ENCODE peak calls at places on chromosomes 3 and 15, in eight cellular contexts. One of them, this sample, is unnamed.

GRCh38 chr15:68792901-68793766 is 27.6 kb downstream of the ANP32A start:
- DNase-seq in lung: peak; percentile 78
- DNase-seq in bronchial epithelial cell: peak; percentile 59
- DNase-seq in suprapubic skin: peak; percentile 84
- DNase-seq in GM10248: no peak
- DNase-seq in foreskin keratinocyte: no peak
- DNase-seq in HCT116: no peak
- DNase-seq in IMR-90: no peak
- DNase-seq in this sample: no peak

GRCh38 chr3:68007621-68008226 is 353.3 kb upstream of the SUCLG2 start:
- DNase-seq in lung: no peak
- DNase-seq in bronchial epithelial cell: no peak
- DNase-seq in suprapubic skin: no peak
- DNase-seq in GM10248: no peak
- DNase-seq in foreskin keratinocyte: no peak
- DNase-seq in HCT116: no peak
- DNase-seq in IMR-90: no peak
- DNase-seq in this sample: no peak

GRCh38 chr3:11118181-11118682 is 36.1 kb upstream of the HRH1 start:
- DNase-seq in lung: no peak
- DNase-seq in bronchial epithelial cell: peak; percentile 50
- DNase-seq in suprapubic skin: no peak
- DNase-seq in GM10248: no peak
- DNase-seq in foreskin keratinocyte: no peak
- DNase-seq in HCT116: no peak
- DNase-seq in IMR-90: peak; percentile 70
- DNase-seq in this sample: no peak

GRCh38 chr3:111547645-111548044 is 5.6 kb downstream of the CD96 start:
- DNase-seq in lung: no peak
- DNase-seq in bronchial epithelial cell: no peak
- DNase-seq in suprapubic skin: no peak
- DNase-seq in GM10248: peak; percentile 18
- DNase-seq in foreskin keratinocyte: no peak
- DNase-seq in HCT116: no peak
- DNase-seq in IMR-90: no peak
- DNase-seq in this sample: no peak

GRCh38 chr15:76625267-76625666 is 279.9 kb downstream of the SCAPER start:
- DNase-seq in lung: no peak
- DNase-seq in bronchial epithelial cell: no peak
- DNase-seq in suprapubic skin: no peak
- DNase-seq in GM10248: no peak
- DNase-seq in foreskin keratinocyte: no peak
- DNase-seq in HCT116: no peak
- DNase-seq in IMR-90: no peak
- DNase-seq in this sample: no peak

GRCh38 chr3:52291508-52292181 is 4.0 kb downstream of the GLYCTK start:
- DNase-seq in lung: no peak
- DNase-seq in bronchial epithelial cell: no peak
- DNase-seq in suprapubic skin: no peak
- DNase-seq in GM10248: peak; percentile 76
- DNase-seq in foreskin keratinocyte: no peak
- DNase-seq in HCT116: no peak
- DNase-seq in IMR-90: no peak
- DNase-seq in this sample: no peak

GRCh38 chr3:94050546-94050945 is 12.2 kb downstream of the DHFR2 start:
- DNase-seq in lung: no peak
- DNase-seq in bronchial epithelial cell: no peak
- DNase-seq in suprapubic skin: no peak
- DNase-seq in GM10248: no peak
- DNase-seq in foreskin keratinocyte: no peak
- DNase-seq in HCT116: no peak
- DNase-seq in IMR-90: no peak
- DNase-seq in this sample: no peak

GRCh38 chr3:38460377-38461085 is 6.8 kb downstream of the ACVR2B start:
- DNase-seq in lung: no peak
- DNase-seq in bronchial epithelial cell: no peak
- DNase-seq in suprapubic skin: no peak
- DNase-seq in GM10248: peak; percentile 6
- DNase-seq in foreskin keratinocyte: no peak
- DNase-seq in HCT116: no peak
- DNase-seq in IMR-90: no peak
- DNase-seq in this sample: no peak

GRCh38 chr3:165683947-165684346 is 153.3 kb downstream of the BCHE start:
- DNase-seq in lung: no peak
- DNase-seq in bronchial epithelial cell: no peak
- DNase-seq in suprapubic skin: no peak
- DNase-seq in GM10248: no peak
- DNase-seq in foreskin keratinocyte: no peak
- DNase-seq in HCT116: no peak
- DNase-seq in IMR-90: no peak
- DNase-seq in this sample: no peak

GRCh38 chr3:36868614-36869436 is 76.0 kb downstream of the TRANK1 start:
- DNase-seq in lung: peak; percentile 42
- DNase-seq in bronchial epithelial cell: peak; percentile 59
- DNase-seq in suprapubic skin: no peak
- DNase-seq in GM10248: peak; percentile 57
- DNase-seq in foreskin keratinocyte: no peak
- DNase-seq in HCT116: peak; percentile 48
- DNase-seq in IMR-90: peak; percentile 63
- DNase-seq in this sample: no peak

GRCh38 chr3:175107231-175107630 is 248.1 kb downstream of the NAALADL2 start:
- DNase-seq in lung: no peak
- DNase-seq in bronchial epithelial cell: no peak
- DNase-seq in suprapubic skin: no peak
- DNase-seq in GM10248: no peak
- DNase-seq in foreskin keratinocyte: no peak
- DNase-seq in HCT116: no peak
- DNase-seq in IMR-90: peak; percentile 85
- DNase-seq in this sample: no peak

GRCh38 chr3:30428251-30428650 is 178.2 kb upstream of the TGFBR2 start:
- DNase-seq in lung: no peak
- DNase-seq in bronchial epithelial cell: peak; percentile 22
- DNase-seq in suprapubic skin: no peak
- DNase-seq in GM10248: no peak
- DNase-seq in foreskin keratinocyte: no peak
- DNase-seq in HCT116: no peak
- DNase-seq in IMR-90: peak; percentile 68
- DNase-seq in this sample: no peak

GRCh38 chr3:172673210-172673679 is 37.6 kb downstream of the NCEH1 start:
- DNase-seq in lung: peak; percentile 80
- DNase-seq in bronchial epithelial cell: peak; percentile 84
- DNase-seq in suprapubic skin: no peak
- DNase-seq in GM10248: peak; percentile 50
- DNase-seq in foreskin keratinocyte: no peak
- DNase-seq in HCT116: peak; percentile 66
- DNase-seq in IMR-90: peak; percentile 80
- DNase-seq in this sample: peak; percentile 71

GRCh38 chr3:124707667-124708066 is 22.6 kb upstream of the UMPS start:
- DNase-seq in lung: no peak
- DNase-seq in bronchial epithelial cell: peak; percentile 47
- DNase-seq in suprapubic skin: no peak
- DNase-seq in GM10248: no peak
- DNase-seq in foreskin keratinocyte: peak; percentile 13
- DNase-seq in HCT116: no peak
- DNase-seq in IMR-90: peak; percentile 95
- DNase-seq in this sample: no peak

GRCh38 chr3:172129868-172130751 is 90.7 kb downstream of the FNDC3B start:
- DNase-seq in lung: peak; percentile 94
- DNase-seq in bronchial epithelial cell: peak; percentile 98
- DNase-seq in suprapubic skin: peak; percentile 95
- DNase-seq in GM10248: no peak
- DNase-seq in foreskin keratinocyte: peak; percentile 90
- DNase-seq in HCT116: peak; percentile 91
- DNase-seq in IMR-90: peak; percentile 99
- DNase-seq in this sample: peak; percentile 98

GRCh38 chr3:179666436-179667035 is 13.7 kb downstream of the USP13 start:
- DNase-seq in lung: peak; percentile 80
- DNase-seq in bronchial epithelial cell: no peak
- DNase-seq in suprapubic skin: no peak
- DNase-seq in GM10248: no peak
- DNase-seq in foreskin keratinocyte: no peak
- DNase-seq in HCT116: no peak
- DNase-seq in IMR-90: no peak
- DNase-seq in this sample: no peak

GRCh38 chr15:51727141-51727897 is 10.1 kb downstream of the LYSMD2 start:
- DNase-seq in lung: no peak
- DNase-seq in bronchial epithelial cell: no peak
- DNase-seq in suprapubic skin: no peak
- DNase-seq in GM10248: no peak
- DNase-seq in foreskin keratinocyte: no peak
- DNase-seq in HCT116: no peak
- DNase-seq in IMR-90: peak; percentile 60
- DNase-seq in this sample: no peak

GRCh38 chr15:71962537-71962936 is 152.2 kb downstream of the NR2E3 start:
- DNase-seq in lung: no peak
- DNase-seq in bronchial epithelial cell: no peak
- DNase-seq in suprapubic skin: no peak
- DNase-seq in GM10248: no peak
- DNase-seq in foreskin keratinocyte: no peak
- DNase-seq in HCT116: no peak
- DNase-seq in IMR-90: no peak
- DNase-seq in this sample: no peak

GRCh38 chr15:100159436-100159835 is 182.3 kb downstream of the ADAMTS17 start:
- DNase-seq in lung: no peak
- DNase-seq in bronchial epithelial cell: no peak
- DNase-seq in suprapubic skin: no peak
- DNase-seq in GM10248: no peak
- DNase-seq in foreskin keratinocyte: no peak
- DNase-seq in HCT116: no peak
- DNase-seq in IMR-90: no peak
- DNase-seq in this sample: no peak
- TF ChIP-seq CTCF in lung: no peak
- TF ChIP-seq CTCF in bronchial epithelial cell: no peak
- TF ChIP-seq CTCF in suprapubic skin: no peak
- TF ChIP-seq CTCF in GM10248: no peak
- TF ChIP-seq CTCF in foreskin keratinocyte: peak; percentile 29
- TF ChIP-seq CTCF in HCT116: no peak
- TF ChIP-seq CTCF in IMR-90: no peak
- TF ChIP-seq CTCF in this sample: no peak

GRCh38 chr3:46925585-46925934 is 48.0 kb downstream of the PTH1R start:
- DNase-seq in lung: no peak
- DNase-seq in bronchial epithelial cell: no peak
- DNase-seq in suprapubic skin: no peak
- DNase-seq in GM10248: no peak
- DNase-seq in foreskin keratinocyte: no peak
- DNase-seq in HCT116: no peak
- DNase-seq in IMR-90: no peak
- DNase-seq in this sample: no peak

GRCh38 chr3:46922871-46923558 is 45.5 kb downstream of the PTH1R start:
- DNase-seq in lung: no peak
- DNase-seq in bronchial epithelial cell: no peak
- DNase-seq in suprapubic skin: no peak
- DNase-seq in GM10248: no peak
- DNase-seq in foreskin keratinocyte: no peak
- DNase-seq in HCT116: no peak
- DNase-seq in IMR-90: no peak
- DNase-seq in this sample: no peak

GRCh38 chr3:46924921-46925584 is 47.5 kb downstream of the PTH1R start:
- DNase-seq in lung: no peak
- DNase-seq in bronchial epithelial cell: no peak
- DNase-seq in suprapubic skin: no peak
- DNase-seq in GM10248: no peak
- DNase-seq in foreskin keratinocyte: no peak
- DNase-seq in HCT116: no peak
- DNase-seq in IMR-90: no peak
- DNase-seq in this sample: no peak

GRCh38 chr3:46922426-46922825 is 44.9 kb downstream of the PTH1R start:
- DNase-seq in lung: no peak
- DNase-seq in bronchial epithelial cell: no peak
- DNase-seq in suprapubic skin: no peak
- DNase-seq in GM10248: no peak
- DNase-seq in foreskin keratinocyte: no peak
- DNase-seq in HCT116: no peak
- DNase-seq in IMR-90: no peak
- DNase-seq in this sample: no peak

GRCh38 chr3:46923559-46924350 is 46.2 kb downstream of the PTH1R start:
- DNase-seq in lung: no peak
- DNase-seq in bronchial epithelial cell: no peak
- DNase-seq in suprapubic skin: no peak
- DNase-seq in GM10248: peak; percentile 76
- DNase-seq in foreskin keratinocyte: no peak
- DNase-seq in HCT116: no peak
- DNase-seq in IMR-90: peak; percentile 12
- DNase-seq in this sample: no peak
- TF ChIP-seq CTCF in lung: peak; percentile 45
- TF ChIP-seq CTCF in bronchial epithelial cell: peak; percentile 80
- TF ChIP-seq CTCF in suprapubic skin: peak; percentile 58
- TF ChIP-seq CTCF in GM10248: peak; percentile 44
- TF ChIP-seq CTCF in foreskin keratinocyte: peak; percentile 85
- TF ChIP-seq CTCF in HCT116: peak; percentile 82
- TF ChIP-seq CTCF in IMR-90: peak; percentile 60
- TF ChIP-seq CTCF in this sample: peak; percentile 83

DNA sequence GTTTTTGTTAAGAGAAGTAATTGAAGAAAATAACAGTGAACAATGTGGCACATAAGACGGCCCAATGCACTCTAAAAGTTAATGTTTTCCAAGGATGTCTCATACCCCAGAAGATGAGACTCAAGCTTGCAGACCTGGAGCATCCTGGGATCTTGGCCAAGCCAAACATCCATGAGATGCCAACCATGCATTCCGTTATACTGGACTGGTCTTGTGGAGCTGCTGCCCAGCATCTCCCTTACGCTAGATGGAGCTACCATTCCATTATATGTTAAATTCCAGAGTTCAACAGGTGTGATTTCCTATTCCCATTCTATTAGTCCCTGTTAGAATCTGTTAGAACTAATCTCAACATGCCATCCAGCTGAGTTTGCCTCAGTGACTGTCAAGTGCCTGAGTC is 181.8 kb downstream of the PDCD6IP start:
- DNase-seq in lung: no peak
- DNase-seq in bronchial epithelial cell: peak; percentile 75
- DNase-seq in suprapubic skin: no peak
- DNase-seq in GM10248: no peak
- DNase-seq in foreskin keratinocyte: peak; percentile 39
- DNase-seq in HCT116: peak; percentile 8
- DNase-seq in IMR-90: peak; percentile 85
- DNase-seq in this sample: no peak
- TF ChIP-seq CTCF in lung: no peak
- TF ChIP-seq CTCF in bronchial epithelial cell: peak; percentile 79
- TF ChIP-seq CTCF in suprapubic skin: no peak
- TF ChIP-seq CTCF in GM10248: peak; percentile 60
- TF ChIP-seq CTCF in foreskin keratinocyte: peak; percentile 63
- TF ChIP-seq CTCF in HCT116: peak; percentile 49
- TF ChIP-seq CTCF in IMR-90: peak; percentile 71
- TF ChIP-seq CTCF in this sample: no peak

GRCh38 chr15:73464602-73465001 is 21.6 kb downstream of the REC114 start:
- DNase-seq in lung: no peak
- DNase-seq in bronchial epithelial cell: no peak
- DNase-seq in suprapubic skin: no peak
- DNase-seq in GM10248: no peak
- DNase-seq in foreskin keratinocyte: no peak
- DNase-seq in HCT116: no peak
- DNase-seq in IMR-90: no peak
- DNase-seq in this sample: no peak
- TF ChIP-seq CTCF in lung: no peak
- TF ChIP-seq CTCF in bronchial epithelial cell: peak; percentile 25
- TF ChIP-seq CTCF in suprapubic skin: no peak
- TF ChIP-seq CTCF in GM10248: no peak
- TF ChIP-seq CTCF in foreskin keratinocyte: peak; percentile 36
- TF ChIP-seq CTCF in HCT116: peak; percentile 59
- TF ChIP-seq CTCF in IMR-90: no peak
- TF ChIP-seq CTCF in this sample: peak; percentile 46

This sample was measured in CD14-positive monocyte.